ENCODE peak calls at places on chromosome 21, in four cellular contexts. One of them, this sample, is unnamed.

GRCh38 chr21:37047079-37047478 is 25.8 kb downstream of the PIGP start:
- DNase-seq in head of caudate nucleus: no peak
- DNase-seq in neuronal stem cell: no peak
- DNase-seq in amygdala: no peak
- DNase-seq in this sample: no peak

GRCh38 chr21:31293986-31294385 is 50.1 kb downstream of the TIAM1 start:
- DNase-seq in amygdala: no peak
- DNase-seq in neuronal stem cell: peak; percentile 6
- DNase-seq in head of caudate nucleus: peak; percentile 22
- DNase-seq in this sample: peak; percentile 23

GRCh38 chr21:45277101-45278045 is 10.3 kb downstream of the POFUT2 start:
- DNase-seq in head of caudate nucleus: no peak
- DNase-seq in amygdala: no peak
- DNase-seq in neuronal stem cell: no peak
- DNase-seq in this sample: no peak

GRCh38 chr21:35578831-35579470 is 481.4 kb downstream of the SETD4 start:
- DNase-seq in amygdala: no peak
- DNase-seq in neuronal stem cell: no peak
- DNase-seq in head of caudate nucleus: no peak
- DNase-seq in this sample: no peak

GRCh38 chr21:46127239-46128105 is 27.9 kb downstream of the FTCD start:
- DNase-seq in neuronal stem cell: no peak
- DNase-seq in head of caudate nucleus: no peak
- DNase-seq in amygdala: no peak
- DNase-seq in this sample: no peak

GRCh38 chr21:33127154-33127893 is 57.4 kb downstream of the OLIG1 start:
- DNase-seq in head of caudate nucleus: peak; percentile 86
- DNase-seq in neuronal stem cell: peak; percentile 78
- DNase-seq in amygdala: peak; percentile 87
- DNase-seq in this sample: peak; percentile 77

GRCh38 chr21:28253378-28253777 is 739.3 kb downstream of the LTN1 start:
- DNase-seq in neuronal stem cell: no peak
- DNase-seq in head of caudate nucleus: no peak
- DNase-seq in amygdala: no peak
- DNase-seq in this sample: no peak

GRCh38 chr21:35136586-35137254 is 87.6 kb upstream of the RUNX1 start:
- DNase-seq in amygdala: no peak
- DNase-seq in neuronal stem cell: no peak
- DNase-seq in head of caudate nucleus: no peak
- DNase-seq in this sample: peak; percentile 38

GRCh38 chr21:38379171-38379570 is 119.1 kb downstream of the ERG start:
- DNase-seq in amygdala: no peak
- DNase-seq in neuronal stem cell: no peak
- DNase-seq in head of caudate nucleus: no peak
- DNase-seq in this sample: no peak

GRCh38 chr21:16002872-16003466 is 273.2 kb downstream of the USP25 start:
- DNase-seq in head of caudate nucleus: no peak
- DNase-seq in neuronal stem cell: no peak
- DNase-seq in amygdala: peak; percentile 1
- DNase-seq in this sample: no peak

GRCh38 chr21:46517361-46517760 is 58.7 kb downstream of the DIP2A start:
- DNase-seq in amygdala: peak; percentile 65
- DNase-seq in head of caudate nucleus: peak; percentile 47
- DNase-seq in neuronal stem cell: no peak
- DNase-seq in this sample: no peak

GRCh38 chr21:45450741-45451740 is 46.1 kb downstream of the COL18A1 start:
- DNase-seq in neuronal stem cell: no peak
- DNase-seq in amygdala: no peak
- DNase-seq in head of caudate nucleus: no peak
- DNase-seq in this sample: no peak

GRCh38 chr21:15839601-15840000 is 109.8 kb downstream of the USP25 start:
- DNase-seq in amygdala: no peak
- DNase-seq in head of caudate nucleus: no peak
- DNase-seq in neuronal stem cell: no peak
- DNase-seq in this sample: no peak

This sample was measured in NT2/D1.